ENCODE peak calls at places on chromosomes 11 and 22, in four cellular contexts. Q, J, W and F are unnamed samples.

GRCh38 chr11:116879789-116880402 is 42.5 kb upstream of the APOA1 start:
- DNase-seq in J (peak; percentile 85), Q (no peak), W (no peak), F (no peak)

GRCh38 chr11:133841279-133842043 is 3.9 kb downstream of the SPATA19 start:
- DNase-seq in Q (no peak), J (no peak), W (no peak), F (no peak)

GRCh38 chr11:69293819-69294505 is at the start of gene MYEOV:
- DNase-seq in J (no peak), W (no peak), Q (peak; percentile 59), F (peak; percentile 49)

GRCh38 chr11:28342704-28343103 is 234.5 kb downstream of the METTL15 start:
- DNase-seq in J (peak; percentile 50), Q (no peak), W (no peak), F (no peak)

GRCh38 chr11:100808904-100809491 is 121.9 kb downstream of the ARHGAP42 start:
- DNase-seq in W (no peak), J (peak; percentile 76), Q (no peak), F (no peak)

GRCh38 chr11:43942651-43943356 is 367 bp downstream of the C11orf96 start:
- DNase-seq in W (no peak), Q (peak; percentile 52), J (peak; percentile 33), F (peak; percentile 80)

GRCh38 chr11:61161190-61162091 is at the start of gene VPS37C:
- DNase-seq in J (peak; percentile 83), W (peak; percentile 90), Q (peak; percentile 94), F (peak; percentile 94)

GRCh38 chr22:48264586-48264985 is 1502.1 kb downstream of the TBC1D22A start:
- DNase-seq in W (no peak), J (no peak), Q (no peak), F (no peak)

GRCh38 chr22:44202261-44202789 is 21.6 kb downstream of the PARVG start:
- DNase-seq in J (peak; percentile 90), W (no peak), Q (no peak), F (no peak)

GRCh38 chr11:92670293-92670890 is 299.1 kb upstream of the MTNR1B start:
- DNase-seq in J (no peak), W (no peak), Q (no peak), F (no peak)

GRCh38 chr22:32754413-32755041 is 47.0 kb upstream of the TIMP3 start:
- DNase-seq in Q (no peak), J (peak; percentile 65), W (no peak), F (no peak)

GRCh38 chr11:18132341-18132740 is at the start of gene MRGPRX3:
- DNase-seq in Q (no peak), J (no peak), W (no peak), F (no peak)

GRCh38 chr11:74018331-74019005 is 9.6 kb upstream of the UCP3 start:
- DNase-seq in W (peak; percentile 90), Q (peak; percentile 94), J (peak; percentile 87), F (peak; percentile 95)

GRCh38 chr11:94128746-94129504 is at the start of gene PANX1:
- DNase-seq in W (peak; percentile 71), J (peak; percentile 85), Q (peak; percentile 91), F (peak; percentile 87)

GRCh38 chr11:72224587-72225410 is at the start of gene INPPL1:
- DNase-seq in W (peak; percentile 65), Q (peak; percentile 73), J (no peak), F (peak; percentile 86)

GRCh38 chr11:18705651-18706281 is 7.2 kb downstream of the TMEM86A start:
- DNase-seq in W (peak; percentile 47), Q (peak; percentile 73), J (no peak), F (peak; percentile 84)

GRCh38 chr11:58788355-58789023 is 56.0 kb downstream of the GLYATL2 start:
- DNase-seq in Q (no peak), W (peak; percentile 54), J (peak; percentile 61), F (no peak)

GRCh38 chr11:102166175-102166574 is 55.9 kb downstream of the YAP1 start:
- DNase-seq in W (no peak), J (no peak), Q (no peak), F (no peak)

GRCh38 chr22:49856343-49856742 is 2.7 kb downstream of the ZBED4 start:
- DNase-seq in J (no peak), W (peak; percentile 41), Q (no peak), F (no peak)

GRCh38 chr11:115324569-115325432 is 179.4 kb downstream of the CADM1 start:
- DNase-seq in W (peak; percentile 17), J (peak; percentile 75), Q (no peak), F (no peak)

GRCh38 chr11:111298466-111299110 is at the start of gene POU2AF3:
- DNase-seq in J (no peak), W (no peak), Q (peak; percentile 47), F (no peak)

GRCh38 chr11:116698080-116698479 is 74.7 kb downstream of the BUD13 start:
- DNase-seq in W (no peak), Q (no peak), J (no peak), F (no peak)

GRCh38 chr11:60280412-60280811 is at the start of gene MS4A4A:
- DNase-seq in J (no peak), Q (peak; percentile 51), W (no peak), F (no peak)

GRCh38 chr11:10764412-10764811 is 13.4 kb downstream of the CTR9 start:
- DNase-seq in Q (no peak), J (no peak), W (no peak), F (no peak)

GRCh38 chr22:22604326-22605073 is 39.9 kb upstream of the GGTLC2 start:
- DNase-seq in W (no peak), Q (no peak), J (no peak), F (no peak)

GRCh38 chr11:31671681-31672080 is 139.4 kb downstream of the PAX6 start:
- DNase-seq in J (no peak), Q (no peak), W (no peak), F (no peak)

GRCh38 chr22:29798318-29798717 is 31.1 kb downstream of the UQCR10 start:
- DNase-seq in W (no peak), J (no peak), Q (no peak), F (no peak)

GRCh38 chr11:27640954-27641353 is 59.3 kb downstream of the BDNF start:
- DNase-seq in J (no peak), Q (no peak), W (no peak), F (no peak)

GRCh38 chr11:112156153-112156552 is 7.7 kb downstream of the IL18 start:
- DNase-seq in Q (no peak), J (peak; percentile 16), W (no peak), F (no peak)

GRCh38 chr11:120863359-120863758 is 160.5 kb upstream of the TBCEL start:
- DNase-seq in J (peak; percentile 15), W (no peak), Q (no peak), F (no peak)

GRCh38 chr11:34190192-34191139 is 85.0 kb downstream of the NAT10 start:
- DNase-seq in Q (no peak), W (no peak), J (no peak), F (no peak)

GRCh38 chr11:134536677-134537076 is 124.6 kb upstream of the B3GAT1 start:
- DNase-seq in W (no peak), J (no peak), Q (no peak), F (no peak)

GRCh38 chr11:121105063-121105480 is 4.0 kb downstream of the TECTA start:
- DNase-seq in W (no peak), Q (no peak), J (peak; percentile 13), F (no peak)

DNA sequence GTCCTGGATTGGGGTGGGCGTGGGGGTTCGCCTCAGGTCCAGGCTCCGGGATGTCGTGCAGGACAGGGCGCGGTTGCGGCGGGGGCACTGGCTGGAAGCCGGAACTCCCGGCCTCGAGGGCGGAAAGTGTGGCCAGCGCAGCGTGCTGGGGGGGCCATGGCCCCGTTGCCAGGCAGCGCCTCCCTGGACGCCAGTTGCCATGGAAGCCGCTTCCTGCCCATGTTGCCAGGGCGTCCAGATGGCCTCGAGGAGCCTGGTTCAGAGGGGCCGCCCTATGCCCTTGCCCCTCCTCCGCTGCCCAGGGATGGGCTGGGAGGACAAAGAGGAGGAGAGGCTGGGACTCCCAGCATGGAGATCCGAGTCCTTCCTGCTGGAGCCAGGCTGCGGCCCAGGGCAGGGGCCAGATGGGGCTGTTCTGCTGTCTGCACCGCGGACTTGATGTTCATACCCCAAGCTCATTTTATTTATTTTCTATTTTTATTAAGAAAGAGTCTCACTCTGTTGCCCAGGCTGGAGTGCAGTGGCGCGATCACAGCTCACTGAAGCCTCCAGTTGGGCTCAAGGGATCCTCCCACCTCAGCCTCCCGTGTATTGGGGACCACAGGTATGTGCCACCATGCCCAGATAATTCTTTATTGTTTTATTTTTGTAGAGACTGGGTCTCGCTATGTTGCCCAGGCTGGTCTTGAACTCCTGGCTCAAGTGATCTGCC is 4.6 kb upstream of the CCDC188 start:
- DNase-seq in W (no peak), J (no peak), Q (peak; percentile 71), F (no peak)
- H3K4me3 ChIP-seq in W (no peak overlapping the region), J (no peak overlapping the region), Q (peak overlapping the region; percentile 23), F (no peak overlapping the region)

GRCh38 chr11:114191893-114192292 is 104.3 kb upstream of the NNMT start:
- DNase-seq in Q (no peak), J (no peak), W (no peak), F (no peak)

GRCh38 chr11:114190630-114191029 is 105.6 kb upstream of the NNMT start:
- DNase-seq in J (no peak), Q (no peak), W (no peak), F (no peak)

GRCh38 chr11:114193730-114194674 is 102.2 kb upstream of the NNMT start:
- DNase-seq in J (no peak), W (no peak), Q (no peak), F (no peak)

GRCh38 chr11:114195981-114196731 is 100.0 kb upstream of the NNMT start:
- DNase-seq in W (no peak), Q (peak; percentile 58), J (no peak), F (no peak)

DNA sequence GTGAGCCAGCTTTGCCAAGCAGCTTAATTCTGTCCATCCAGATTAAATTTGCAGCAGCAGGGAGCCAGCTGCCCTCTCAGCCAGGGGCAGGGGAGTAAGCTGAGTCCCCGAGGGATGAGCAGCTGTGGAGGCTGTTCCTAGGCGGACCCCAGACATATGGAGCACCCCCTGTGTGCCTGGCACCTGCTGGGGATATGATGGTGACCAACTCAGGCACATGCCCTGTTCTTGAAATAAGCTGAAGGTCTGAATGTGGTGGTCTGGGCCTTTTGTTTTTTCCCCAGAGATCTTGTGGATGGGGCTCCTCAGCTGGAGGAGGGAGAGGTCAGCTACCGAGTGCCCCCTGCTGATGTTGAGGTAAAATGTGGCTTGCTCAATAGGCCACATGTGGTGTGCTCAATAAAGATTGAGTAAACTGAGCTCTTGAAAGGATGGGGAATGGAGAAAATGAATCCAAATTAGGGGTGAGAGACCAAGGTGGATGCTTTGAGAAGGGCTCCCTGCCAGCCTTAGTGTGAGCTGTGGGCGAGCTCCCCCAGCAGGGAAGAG is 103.3 kb upstream of the NNMT start:
- DNase-seq in Q (no peak), J (no peak), W (no peak), F (no peak)
- H3K27ac ChIP-seq in Q (peak overlapping the region; percentile 42), J (no peak overlapping the region), W (no peak overlapping the region), F (peak overlapping the region; percentile 27)

GRCh38 chr22:20606041-20606783 is 98.8 kb downstream of the MED15 start:
- DNase-seq in W (peak; percentile 87), J (peak; percentile 59), Q (peak; percentile 91), F (no peak)
- H3K4me3 ChIP-seq in W (no peak overlapping the region), J (no peak overlapping the region), Q (peak overlapping the region; percentile 25), F (no peak overlapping the region)

GRCh38 chr22:27420186-27420816 is 381.3 kb downstream of the MN1 start:
- DNase-seq in W (no peak), J (peak; percentile 25), Q (no peak), F (no peak)
- H3K27ac ChIP-seq in W (peak overlapping the region; percentile 42), J (peak overlapping the region; percentile 51), Q (no peak overlapping the region), F (no peak overlapping the region)

DNA sequence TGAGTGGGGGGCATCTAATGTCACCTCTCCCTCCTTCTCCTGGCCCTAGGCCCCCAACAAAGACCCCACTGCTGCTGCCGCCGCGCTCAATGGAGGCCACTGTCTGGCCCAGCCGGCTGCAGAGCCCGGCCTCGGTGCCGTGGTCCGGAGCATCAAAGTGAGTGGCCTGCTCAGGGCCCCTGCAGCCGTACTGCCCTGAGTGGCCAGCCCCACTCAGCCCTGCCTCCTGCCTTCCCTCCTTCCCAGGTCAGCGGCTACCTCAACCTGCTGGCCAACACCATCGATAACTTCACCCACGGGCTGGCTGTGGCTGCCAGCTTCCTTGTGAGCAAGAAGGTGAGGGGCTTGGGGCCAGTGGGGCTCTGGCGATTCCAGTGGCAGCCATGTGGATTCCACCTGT is 5.0 kb downstream of the SLC39A13 start:
- DNase-seq in W (no peak), Q (no peak), J (no peak), F (no peak)
- H3K4me3 ChIP-seq in W (no peak overlapping the region), Q (no peak overlapping the region), J (no peak overlapping the region), F (no peak overlapping the region)